ENCODE peak calls at places on chromosomes 7 and 10, in six cellular contexts. J, Q, S, U, P and D are unnamed samples.

GRCh38 chr10:15585303-15585715 is 134.4 kb downstream of the ITGA8 start:
- DNase-seq in J (peak), Q (peak), S (peak), U (peak), P (peak), D (peak)

GRCh38 chr10:35765039-35765662 is 123.1 kb upstream of the FZD8 start:
- DNase-seq in J (no peak), Q (peak), S (no peak), U (peak), P (peak), D (peak)

GRCh38 chr10:5748394-5748803 is 63.8 kb downstream of the TASOR2 start:
- DNase-seq in J (no peak), Q (no peak), S (no peak), U (no peak), P (no peak), D (no peak)

GRCh38 chr7:50641442-50642405 is 76.5 kb upstream of the DDC start:
- DNase-seq in J (no peak), Q (no peak), S (no peak), U (peak), P (peak), D (no peak)

GRCh38 chr10:113027574-113028392 is 77.7 kb downstream of the TCF7L2 start:
- DNase-seq in J (no peak), Q (no peak), S (peak), U (no peak), P (no peak), D (no peak)

GRCh38 chr10:120012566-120012965 is 120.0 kb downstream of the SEC23IP start:
- DNase-seq in J (no peak), Q (no peak), S (peak), U (no peak), P (no peak), D (no peak)

GRCh38 chr10:20890491-20891337 is 6.4 kb downstream of the NEBL start:
- DNase-seq in J (no peak), Q (no peak), S (peak), U (no peak), P (no peak), D (no peak)

GRCh38 chr7:79420464-79420863 is 33.0 kb downstream of the MAGI2 start:
- DNase-seq in J (no peak), Q (no peak), S (peak), U (no peak), P (no peak), D (no peak)

GRCh38 chr7:139034336-139034735 is 1.5 kb downstream of the ZC3HAV1L start:
- DNase-seq in J (no peak), Q (no peak), S (peak), U (no peak), P (no peak), D (no peak)

GRCh38 chr10:68988530-68989316 is at the start of gene KIFBP:
- DNase-seq in J (peak), Q (peak), S (peak), U (peak), P (peak), D (peak)

GRCh38 chr7:122616951-122617350 is 82.0 kb downstream of the RNF133 start:
- DNase-seq in J (no peak), Q (no peak), S (no peak), U (no peak), P (no peak), D (no peak)

GRCh38 chr7:37040330-37040729 is 316.0 kb upstream of the AOAH start:
- DNase-seq in J (no peak), Q (no peak), S (peak), U (no peak), P (no peak), D (no peak)

GRCh38 chr10:117364121-117364960 is 10.9 kb downstream of the PDZD8 start:
- DNase-seq in J (no peak), Q (no peak), S (no peak), U (no peak), P (no peak), D (no peak)

GRCh38 chr10:36488579-36488978 is 636.8 kb upstream of the ANKRD30A start:
- DNase-seq in J (no peak), Q (no peak), S (no peak), U (no peak), P (no peak), D (no peak)

GRCh38 chr7:118148930-118149329 is 35.0 kb upstream of the LSM8 start:
- DNase-seq in J (no peak), Q (no peak), S (no peak), U (no peak), P (no peak), D (no peak)

GRCh38 chr7:64881461-64882287 is 21.4 kb upstream of the ZNF273 start:
- DNase-seq in J (no peak), Q (peak), S (no peak), U (no peak), P (no peak), D (no peak)

GRCh38 chr7:64574481-64575159 is 11.7 kb upstream of the ZNF680 start:
- DNase-seq in J (no peak), Q (peak), S (peak), U (peak), P (peak), D (no peak)

GRCh38 chr7:40682696-40683095 is 547.9 kb downstream of the SUGCT start:
- DNase-seq in J (no peak), Q (no peak), S (no peak), U (no peak), P (no peak), D (no peak)

GRCh38 chr7:26930201-26930600 is 65.8 kb upstream of the SKAP2 start:
- DNase-seq in J (no peak), Q (no peak), S (peak), U (no peak), P (no peak), D (no peak)

GRCh38 chr10:63523015-63523414 is 1.8 kb downstream of the REEP3 start:
- DNase-seq in J (no peak), Q (no peak), S (no peak), U (no peak), P (no peak), D (no peak)
- H3K4me3 ChIP-seq in J (peak), Q (no peak), S (peak), U (no peak), P (no peak), D (no peak)

DNA sequence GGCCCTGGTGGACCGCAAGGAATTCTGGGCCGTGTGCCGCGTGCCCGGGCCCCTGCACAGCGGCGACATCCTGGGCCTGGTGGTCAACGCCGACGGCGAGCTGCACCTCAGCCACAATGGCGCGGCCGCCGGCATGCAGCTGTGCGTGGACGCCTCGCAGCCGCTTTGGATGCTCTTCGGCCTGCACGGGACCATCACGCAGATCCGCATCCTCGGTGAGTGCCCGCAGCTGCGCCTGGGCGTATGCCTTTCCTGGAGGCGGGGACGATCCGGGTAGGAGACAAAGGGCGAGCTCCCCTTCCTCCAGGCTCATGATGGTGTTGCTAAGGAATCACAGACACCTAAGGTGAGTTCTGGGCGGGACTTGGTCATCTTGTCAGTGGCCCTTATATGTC is 91.5 kb downstream of the NEURL1 start:
- DNase-seq in J (no peak), Q (no peak), S (no peak), U (no peak), P (no peak), D (no peak)
- H3K4me3 ChIP-seq in J (peak), Q (peak), S (no peak), U (no peak), P (no peak), D (peak)

GRCh38 chr7:30367561-30367960 is 83.2 kb downstream of the ZNRF2 start:
- DNase-seq in J (no peak), Q (no peak), S (no peak), U (no peak), P (no peak), D (no peak)

GRCh38 chr7:30363778-30364563 is 79.6 kb downstream of the ZNRF2 start:
- DNase-seq in J (no peak), Q (no peak), S (no peak), U (no peak), P (no peak), D (no peak)

GRCh38 chr7:30364773-30365172 is 80.4 kb downstream of the ZNRF2 start:
- DNase-seq in J (no peak), Q (no peak), S (no peak), U (no peak), P (no peak), D (no peak)

GRCh38 chr7:30365626-30366025 is 81.2 kb downstream of the ZNRF2 start:
- DNase-seq in J (no peak), Q (no peak), S (no peak), U (no peak), P (no peak), D (no peak)

DNA sequence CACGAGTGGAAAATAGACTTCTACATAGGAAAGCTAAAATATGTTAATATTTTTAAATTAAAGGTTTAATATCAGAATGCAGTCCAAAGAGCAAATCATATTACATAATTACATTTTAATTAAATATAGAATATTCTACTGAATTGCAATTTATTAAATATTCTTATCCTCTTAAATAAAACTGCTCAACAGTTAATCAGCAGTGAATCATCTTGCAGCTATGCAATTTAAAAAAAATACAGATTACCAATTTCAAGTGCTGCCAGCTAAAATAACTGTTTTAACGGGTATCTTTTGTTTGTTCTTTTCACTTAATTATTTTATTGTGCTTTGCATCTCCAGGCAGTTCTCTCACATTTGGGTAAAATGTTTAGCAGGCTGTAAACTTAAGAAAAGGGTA is 82.2 kb downstream of the ZNRF2 start:
- DNase-seq in J (no peak), Q (no peak), S (peak), U (no peak), P (no peak), D (no peak)
- H3K4me3 ChIP-seq in J (no peak), Q (no peak), S (no peak), U (no peak), P (no peak), D (no peak)

DNA sequence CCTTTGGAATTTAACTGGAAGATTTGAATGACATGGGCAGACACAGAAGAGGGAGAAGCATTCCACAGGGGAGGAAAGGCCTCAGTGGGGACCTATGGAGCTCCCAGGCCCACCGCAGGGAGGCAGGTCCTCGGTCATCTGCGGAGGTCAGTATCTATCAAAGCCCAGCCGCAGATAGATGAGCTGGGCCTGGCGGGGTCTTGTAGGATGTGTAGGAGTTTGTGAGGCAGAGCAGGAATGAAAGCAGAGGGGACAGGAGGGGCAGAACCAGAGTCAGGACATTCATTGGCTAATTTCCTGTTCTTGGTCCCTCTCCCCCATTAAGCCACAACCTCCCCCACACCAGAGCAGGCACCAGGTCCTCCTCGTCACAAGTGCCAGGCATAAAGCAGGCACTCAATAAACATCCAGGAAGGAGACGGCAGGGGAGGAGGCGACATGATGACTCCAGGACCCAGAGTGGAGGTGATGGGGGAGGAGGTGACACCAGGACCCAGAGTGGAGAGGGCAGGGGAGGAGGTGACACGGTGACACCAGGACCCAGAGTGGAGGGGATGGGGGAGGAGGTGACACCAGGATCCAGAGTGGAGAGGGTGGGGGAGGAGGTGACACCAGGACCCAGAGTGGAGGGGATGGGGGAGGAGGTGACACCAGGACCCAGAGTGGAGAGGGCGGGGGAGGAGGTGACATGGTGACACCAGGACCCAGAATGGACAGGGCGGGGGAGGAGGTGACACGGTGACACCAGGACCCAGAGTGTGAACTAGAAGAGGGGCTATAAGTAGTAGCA is 83.7 kb upstream of the PDGFA start:
- DNase-seq in J (no peak), Q (no peak), S (no peak), U (no peak), P (no peak), D (no peak)
- H3K4me3 ChIP-seq in J (no peak), Q (no peak), S (no peak), U (no peak), P (no peak), D (no peak)

DNA sequence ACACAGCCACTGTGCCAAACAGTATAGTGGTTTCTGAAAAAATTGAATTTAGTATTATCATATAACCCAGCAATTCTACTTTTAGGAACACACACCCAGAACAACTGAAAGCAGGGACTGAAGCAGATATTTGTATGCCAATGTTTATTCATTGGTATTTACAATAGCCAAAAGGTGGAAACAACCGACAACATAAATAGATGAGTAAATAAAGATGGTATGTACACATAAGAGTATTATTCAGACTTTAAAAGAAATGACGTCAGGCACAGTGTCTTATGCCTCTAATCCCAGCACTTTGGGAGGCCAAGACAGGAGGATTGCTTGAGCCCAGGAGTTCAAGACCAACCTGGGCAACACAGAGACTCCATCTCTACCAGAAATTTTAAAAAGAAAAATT is 7.2 kb downstream of the CDCA7L start:
- DNase-seq in J (no peak), Q (no peak), S (no peak), U (no peak), P (no peak), D (no peak)
- H3K4me3 ChIP-seq in J (no peak), Q (no peak), S (no peak), U (no peak), P (no peak), D (no peak)